ENCODE peak calls at places on chromosomes 1 and 21, in four cellular contexts. One of them, this sample, is unnamed.

GRCh38 chr1:150366416-150367296 is 2.7 kb downstream of the RPRD2 start:
- DNase-seq in H9: no peak
- DNase-seq in WERI-Rb-1: no peak
- DNase-seq in SK-N-SH: no peak
- DNase-seq in this sample: no peak

GRCh38 chr1:53693361-53693760 is 45.6 kb downstream of the GLIS1 start:
- DNase-seq in WERI-Rb-1: no peak
- DNase-seq in H9: no peak
- DNase-seq in SK-N-SH: peak
- DNase-seq in this sample: no peak

GRCh38 chr21:37758997-37759396 is 157.3 kb downstream of the KCNJ6 start:
- DNase-seq in SK-N-SH: peak
- DNase-seq in H9: peak
- DNase-seq in WERI-Rb-1: peak
- DNase-seq in this sample: no peak

GRCh38 chr1:205458777-205459566 is 3.1 kb upstream of the BLACAT1 start:
- DNase-seq in H9: peak
- DNase-seq in WERI-Rb-1: peak
- DNase-seq in SK-N-SH: no peak
- DNase-seq in this sample: no peak

GRCh38 chr1:60942896-60943633 is 139.3 kb upstream of the NFIA start:
- DNase-seq in H9: peak
- DNase-seq in SK-N-SH: no peak
- DNase-seq in WERI-Rb-1: no peak
- DNase-seq in this sample: no peak

GRCh38 chr1:3775498-3776230 is 3.1 kb downstream of the SMIM1 start:
- DNase-seq in H9: peak
- DNase-seq in SK-N-SH: peak
- DNase-seq in WERI-Rb-1: peak
- DNase-seq in this sample: peak

GRCh38 chr1:36352910-36353878 is 29.7 kb upstream of the EVA1B start:
- DNase-seq in WERI-Rb-1: no peak
- DNase-seq in H9: no peak
- DNase-seq in SK-N-SH: no peak
- DNase-seq in this sample: peak

GRCh38 chr1:226690460-226690982 is 48.6 kb downstream of the ITPKB start:
- DNase-seq in SK-N-SH: peak
- DNase-seq in WERI-Rb-1: no peak
- DNase-seq in H9: no peak
- DNase-seq in this sample: no peak

GRCh38 chr1:204418174-204419063 is 6.8 kb upstream of the PPP1R15B start:
- DNase-seq in H9: no peak
- DNase-seq in WERI-Rb-1: peak
- DNase-seq in SK-N-SH: no peak
- DNase-seq in this sample: no peak
- H3K27ac ChIP-seq in H9: no peak
- H3K27ac ChIP-seq in WERI-Rb-1: no peak
- H3K27ac ChIP-seq in SK-N-SH: peak
- H3K27ac ChIP-seq in this sample: no peak

GRCh38 chr1:109824349-109825115 is 60.8 kb upstream of the EPS8L3 start:
- DNase-seq in H9: no peak
- DNase-seq in WERI-Rb-1: no peak
- DNase-seq in SK-N-SH: no peak
- DNase-seq in this sample: no peak
- H3K27ac ChIP-seq in H9: no peak
- H3K27ac ChIP-seq in WERI-Rb-1: no peak
- H3K27ac ChIP-seq in SK-N-SH: no peak
- H3K27ac ChIP-seq in this sample: peak

GRCh38 chr1:119675349-119676343 is 27.6 kb upstream of the ZNF697 start:
- DNase-seq in WERI-Rb-1: peak
- DNase-seq in H9: peak
- DNase-seq in SK-N-SH: peak
- DNase-seq in this sample: peak
- H3K27ac ChIP-seq in WERI-Rb-1: no peak
- H3K27ac ChIP-seq in H9: no peak
- H3K27ac ChIP-seq in SK-N-SH: peak
- H3K27ac ChIP-seq in this sample: no peak

DNA sequence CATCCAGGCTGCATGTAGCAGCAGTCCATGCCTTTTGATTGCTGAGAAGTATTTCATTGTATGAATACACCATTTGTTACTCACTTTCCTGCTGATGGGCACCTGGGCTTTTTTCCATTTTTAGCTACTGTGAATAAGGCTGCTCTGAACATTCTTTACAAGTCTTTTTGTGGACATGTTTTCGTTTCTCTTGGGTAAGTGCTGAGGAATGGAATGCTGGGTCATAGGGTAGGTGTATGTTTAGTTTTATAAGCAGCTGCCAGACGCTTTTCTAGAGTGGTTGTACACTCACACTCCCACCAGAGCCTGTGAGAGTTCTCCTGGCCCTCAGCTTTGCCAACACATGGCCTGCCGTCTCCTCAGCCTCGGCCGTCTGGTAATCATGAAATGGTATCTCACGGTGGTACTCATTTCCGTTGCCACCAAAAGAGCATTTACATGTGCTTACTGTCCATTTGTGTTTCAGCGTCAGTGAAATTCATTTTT is 22.7 kb downstream of the SLX9 start:
- DNase-seq in SK-N-SH: no peak
- DNase-seq in WERI-Rb-1: no peak
- DNase-seq in H9: no peak
- DNase-seq in this sample: no peak
- H3K27ac ChIP-seq in SK-N-SH: peak
- H3K27ac ChIP-seq in WERI-Rb-1: no peak
- H3K27ac ChIP-seq in H9: no peak
- H3K27ac ChIP-seq in this sample: no peak